ENCODE peak calls at places on chromosome 22, in six cellular contexts. T is psoas muscle, P is activated T-cell treated with anti-CD3 and anti-CD28 coated beads for 24 hours, V is endothelial cell, S is right atrium auricular region, E is T-helper 9 cell. F is an unnamed sample.

GRCh38 chr22:29457730-29458129 is 19.3 kb downstream of the RFPL1 start:
- DNase-seq in E (no peak), S (no peak), V (peak), P (no peak), T (no peak), F (peak)

GRCh38 chr22:27857441-27857840 is 55.9 kb upstream of the MN1 start:
- DNase-seq in V (no peak), T (peak), S (no peak), E (no peak), P (no peak), F (no peak)

GRCh38 chr22:44325718-44326548 is 13.2 kb upstream of the SHISAL1 start:
- DNase-seq in E (no peak), T (no peak), V (no peak), S (no peak), P (no peak), F (no peak)

GRCh38 chr22:20857247-20857643 is 1.4 kb downstream of the PI4KA start:
- DNase-seq in T (no peak), P (no peak), V (no peak), E (no peak), S (no peak), F (no peak)

GRCh38 chr22:45235101-45235777 is 5.5 kb downstream of the KIAA0930 start:
- DNase-seq in S (no peak), E (no peak), P (no peak), T (peak), V (no peak), F (no peak)

GRCh38 chr22:30033137-30033536 is 47.1 kb upstream of the HORMAD2 start:
- DNase-seq in E (no peak), P (no peak), V (no peak), T (no peak), S (no peak), F (no peak)

GRCh38 chr22:25488244-25489020 is 76.0 kb upstream of the GRK3 start:
- DNase-seq in P (peak), S (no peak), V (no peak), E (no peak), T (peak), F (no peak)

GRCh38 chr22:41846268-41847002 is 13.5 kb downstream of the SREBF2 start:
- DNase-seq in V (no peak), E (no peak), S (no peak), T (no peak), P (no peak), F (peak)

GRCh38 chr22:37137903-37138665 is 11.6 kb downstream of the IL2RB start:
- DNase-seq in S (no peak), E (no peak), V (no peak), P (no peak), T (no peak), F (no peak)

GRCh38 chr22:44288951-44289350 is 23.8 kb downstream of the SHISAL1 start:
- DNase-seq in T (no peak), P (no peak), V (no peak), S (no peak), E (no peak), F (no peak)

GRCh38 chr22:37639771-37640590 is 512 bp downstream of the SH3BP1 start:
- DNase-seq in V (no peak), S (no peak), P (no peak), T (no peak), E (no peak), F (peak)

GRCh38 chr22:48147404-48147803 is 1385.0 kb downstream of the TBC1D22A start:
- DNase-seq in P (no peak), S (peak), V (no peak), E (no peak), T (no peak), F (no peak)

GRCh38 chr22:36790648-36791047 is 14.7 kb upstream of the IFT27 start:
- DNase-seq in E (no peak), S (no peak), V (no peak), T (no peak), P (no peak), F (peak)

GRCh38 chr22:24304067-24304675 is 33.5 kb downstream of the SPECC1L start:
- DNase-seq in V (no peak), P (no peak), T (no peak), S (no peak), E (no peak), F (no peak)

GRCh38 chr22:17243524-17243923 is 24.3 kb upstream of the ADA2 start:
- DNase-seq in V (no peak), T (peak), P (no peak), S (no peak), E (no peak), F (no peak)

GRCh38 chr22:42171946-42172345 is 41.3 kb upstream of the CYP2D6 start:
- DNase-seq in E (no peak), S (no peak), V (no peak), P (no peak), T (no peak), F (no peak)

GRCh38 chr22:37229012-37229804 is 14.9 kb downstream of the RAC2 start:
- DNase-seq in S (no peak), E (no peak), P (no peak), T (no peak), V (no peak), F (peak)

GRCh38 chr22:35318346-35319215 is 18.9 kb downstream of the TOM1 start:
- DNase-seq in V (no peak), S (no peak), E (no peak), P (no peak), T (no peak), F (no peak)

GRCh38 chr22:29689872-29690213 is 30.0 kb upstream of the CABP7 start:
- DNase-seq in P (peak), T (peak), S (no peak), V (peak), E (peak), F (no peak)

GRCh38 chr22:46352691-46353386 is 17.3 kb downstream of the TRMU start:
- DNase-seq in E (no peak), V (no peak), S (peak), T (peak), P (no peak), F (no peak)

GRCh38 chr22:50329236-50329635 is 2.4 kb upstream of the DENND6B start:
- DNase-seq in P (no peak), T (no peak), V (no peak), S (no peak), E (no peak), F (no peak)

GRCh38 chr22:38034278-38034882 is 22.8 kb upstream of the PICK1 start:
- DNase-seq in V (peak), T (peak), E (no peak), S (peak), P (no peak), F (peak)

GRCh38 chr22:32728291-32728690 is 73.2 kb upstream of the TIMP3 start:
- DNase-seq in S (no peak), V (no peak), E (no peak), P (no peak), T (no peak), F (no peak)

GRCh38 chr22:41968601-41969000 is 642 bp upstream of the SEPTIN3 start:
- DNase-seq in S (no peak), V (no peak), E (no peak), P (no peak), T (no peak), F (peak)

GRCh38 chr22:22378446-22379415 is 129.8 kb downstream of the ZNF280B start:
- DNase-seq in E (no peak), S (no peak), P (no peak), T (no peak), V (no peak), F (peak)

GRCh38 chr22:20803696-20804324 is 29.9 kb downstream of the SERPIND1 start:
- DNase-seq in V (peak), E (no peak), T (peak), P (no peak), S (no peak), F (peak)

GRCh38 chr22:28021116-28021997 is 102.3 kb upstream of the PITPNB start:
- DNase-seq in E (no peak), V (no peak), P (no peak), S (peak), T (no peak), F (no peak)